ENCODE peak calls at places on chromosomes 6 and 20, in four cellular contexts. E, I, B and W are unnamed samples.

GRCh38 chr20:9218412-9219001 is 149.6 kb downstream of the PLCB4 start:
- DNase-seq in I (no peak), B (no peak), E (peak; percentile 62), W (no peak)

GRCh38 chr6:106163446-106163965 is 77.4 kb downstream of the PRDM1 start:
- DNase-seq in B (peak; percentile 29), E (peak; percentile 77), I (peak; percentile 38), W (no peak)

GRCh38 chr6:87897581-87898147 is 150.0 kb upstream of the SPACA1 start:
- DNase-seq in E (peak; percentile 30), I (no peak), B (no peak), W (no peak)

GRCh38 chr6:42450314-42451145 is 1.2 kb downstream of the TRERF1 start:
- DNase-seq in I (no peak), B (peak; percentile 58), E (peak; percentile 33), W (no peak)

GRCh38 chr6:84227044-84227433 is 404 bp downstream of the CEP162 start:
- DNase-seq in I (no peak), B (peak; percentile 57), E (peak; percentile 5), W (no peak)

GRCh38 chr6:139247618-139248017 is 44.2 kb downstream of the TXLNB start:
- DNase-seq in I (no peak), B (no peak), E (no peak), W (no peak)

GRCh38 chr6:54282186-54282585 is 26.1 kb upstream of the TINAG start:
- DNase-seq in B (no peak), I (peak; percentile 92), E (peak; percentile 61), W (no peak)

GRCh38 chr6:147170269-147170668 is 33.9 kb upstream of the STXBP5 start:
- DNase-seq in B (no peak), E (peak; percentile 97), I (peak; percentile 91), W (no peak)

GRCh38 chr6:141809901-141810300 is 322.8 kb upstream of the GJE1 start:
- DNase-seq in E (peak; percentile 60), I (no peak), B (no peak), W (no peak)

GRCh38 chr20:38242848-38243449 is 17.6 kb downstream of the KIAA1755 start:
- DNase-seq in I (no peak), E (peak; percentile 50), B (peak; percentile 17), W (peak; percentile 5)

GRCh38 chr20:34427784-34428183 is 64.7 kb downstream of the ITCH start:
- DNase-seq in I (no peak), B (no peak), E (no peak), W (no peak)

GRCh38 chr20:542777-543368 is 717 bp downstream of the CSNK2A1 start:
- DNase-seq in B (peak; percentile 39), E (no peak), I (no peak), W (no peak)

GRCh38 chr6:14559754-14560527 is 442.4 kb downstream of the CD83 start:
- DNase-seq in I (no peak), B (no peak), E (no peak), W (no peak)

GRCh38 chr6:94562846-94563245 is 1014.5 kb upstream of the MANEA start:
- DNase-seq in B (no peak), E (no peak), I (no peak), W (no peak)

GRCh38 chr6:129592516-129593232 is 117.3 kb downstream of the ARHGAP18 start:
- DNase-seq in E (peak; percentile 31), I (no peak), B (no peak), W (no peak)

GRCh38 chr6:73203098-73203497 is 22.2 kb downstream of the KHDC1L start:
- DNase-seq in I (no peak), E (no peak), B (no peak), W (no peak)

GRCh38 chr6:134288538-134289203 is 29.2 kb downstream of the SGK1 start:
- DNase-seq in B (no peak), I (peak; percentile 84), E (peak; percentile 97), W (no peak)

GRCh38 chr6:150118642-150119041 is 24.2 kb upstream of the PPP1R14C start:
- DNase-seq in E (no peak), I (no peak), B (no peak), W (no peak)

GRCh38 chr6:136549359-136550044 is 720 bp downstream of the MAP7 start:
- DNase-seq in I (no peak), B (peak; percentile 56), E (no peak), W (no peak)

GRCh38 chr6:92737983-92738382 is 681.4 kb downstream of the EPHA7 start:
- DNase-seq in I (no peak), E (no peak), B (no peak), W (no peak)

GRCh38 chr20:49385471-49385870 is 97.0 kb downstream of the KCNB1 start:
- DNase-seq in I (no peak), E (peak; percentile 58), B (peak; percentile 71), W (no peak)

GRCh38 chr6:104682722-104683643 is 176.7 kb downstream of the HACE1 start:
- DNase-seq in B (peak; percentile 73), I (no peak), E (peak; percentile 78), W (no peak)

GRCh38 chr6:29748391-29749352 is 25.4 kb downstream of the HLA-F start:
- DNase-seq in I (peak; percentile 37), E (peak; percentile 79), B (peak; percentile 95), W (no peak)

GRCh38 chr6:44253307-44254101 is 3.8 kb downstream of the SLC35B2 start:
- DNase-seq in I (no peak), B (peak; percentile 67), E (peak; percentile 52), W (peak; percentile 64)

GRCh38 chr6:70668499-70668812 is 773 bp downstream of the SMAP1 start:
- DNase-seq in E (peak; percentile 9), I (no peak), B (no peak), W (no peak)

GRCh38 chr6:12266571-12266970 is 23.6 kb upstream of the EDN1 start:
- DNase-seq in I (no peak), B (no peak), E (peak; percentile 67), W (no peak)

GRCh38 chr6:144214622-144215401 is 64.5 kb downstream of the STX11 start:
- DNase-seq in I (no peak), E (no peak), B (no peak), W (no peak)

GRCh38 chr6:124535746-124536145 is 426.5 kb upstream of the RNF217 start:
- DNase-seq in E (peak; percentile 60), B (no peak), I (no peak), W (no peak)

GRCh38 chr6:113837170-113837569 is 20.0 kb upstream of the MARCKS start:
- DNase-seq in I (no peak), B (no peak), E (no peak), W (no peak)

GRCh38 chr6:87628881-87629280 is 38.9 kb downstream of the ORC3 start:
- DNase-seq in E (peak; percentile 14), I (no peak), B (no peak), W (no peak)

GRCh38 chr6:9766240-9766915 is 648.5 kb downstream of the TFAP2A start:
- DNase-seq in E (peak; percentile 11), I (peak; percentile 81), B (no peak), W (no peak)

GRCh38 chr6:25022140-25022553 is 86.4 kb upstream of the RIPOR2 start:
- DNase-seq in B (no peak), E (peak; percentile 62), I (no peak), W (no peak)

GRCh38 chr6:112144145-112144926 is 56.9 kb downstream of the FAM229B start:
- DNase-seq in I (peak; percentile 10), B (no peak), E (no peak), W (no peak)

GRCh38 chr6:36914227-36914794 is 28.6 kb downstream of the C6orf89 start:
- DNase-seq in I (no peak), B (peak; percentile 61), E (peak; percentile 46), W (no peak)
- TF ChIP-seq CTCF in I (peak; percentile 47), B (peak; percentile 50), E (peak; percentile 41), W (peak; percentile 59)

GRCh38 chr20:5109276-5109675 is 10.5 kb downstream of the PCNA start:
- DNase-seq in B (no peak), I (no peak), E (no peak), W (no peak)

GRCh38 chr20:5100684-5101347 is 18.9 kb downstream of the PCNA start:
- DNase-seq in I (no peak), B (peak; percentile 73), E (peak; percentile 80), W (no peak)

DNA sequence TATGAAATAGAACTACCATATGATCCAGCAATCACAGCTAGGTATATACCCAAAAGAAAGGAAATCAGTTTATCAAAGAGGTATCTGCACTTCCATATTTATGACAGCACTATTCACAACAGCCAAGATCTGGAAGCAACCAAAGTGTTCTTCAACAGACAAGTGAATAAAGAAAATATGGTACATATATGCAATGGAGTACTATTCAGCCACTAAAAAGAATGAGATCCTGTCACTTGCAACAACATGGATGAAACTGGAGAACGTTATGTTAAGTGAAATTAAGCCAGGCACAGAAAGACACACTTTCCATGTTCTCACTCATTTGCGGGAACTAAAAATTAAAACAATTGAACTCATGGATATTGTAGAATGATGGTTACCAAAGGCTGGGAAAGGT is 15.3 kb downstream of the PCNA start:
- DNase-seq in E (no peak), I (no peak), B (no peak), W (no peak)
- TF ChIP-seq CTCF in E (no peak), I (no peak), B (no peak), W (no peak)

GRCh38 chr6:79694623-79695311 is 63.6 kb downstream of the SH3BGRL2 start:
- DNase-seq in I (no peak), B (peak; percentile 29), E (no peak), W (no peak)
- TF ChIP-seq CTCF in I (peak; percentile 25), B (peak; percentile 61), E (peak; percentile 32), W (peak; percentile 30)

GRCh38 chr6:157760137-157760536 is 62.9 kb upstream of the SNX9 start:
- DNase-seq in I (no peak), B (no peak), E (no peak), W (no peak)
- TF ChIP-seq CTCF in I (no peak), B (no peak), E (no peak), W (no peak)

GRCh38 chr6:40806479-40806878 is 219.3 kb upstream of the LRFN2 start:
- DNase-seq in I (no peak), B (no peak), E (no peak), W (no peak)

GRCh38 chr6:40803897-40804702 is 216.9 kb upstream of the LRFN2 start:
- DNase-seq in E (no peak), I (no peak), B (no peak), W (no peak)

GRCh38 chr6:40805336-40805735 is 218.2 kb upstream of the LRFN2 start:
- DNase-seq in E (no peak), I (no peak), B (no peak), W (no peak)

GRCh38 chr6:40802481-40802880 is 215.3 kb upstream of the LRFN2 start:
- DNase-seq in E (no peak), I (no peak), B (no peak), W (no peak)

DNA sequence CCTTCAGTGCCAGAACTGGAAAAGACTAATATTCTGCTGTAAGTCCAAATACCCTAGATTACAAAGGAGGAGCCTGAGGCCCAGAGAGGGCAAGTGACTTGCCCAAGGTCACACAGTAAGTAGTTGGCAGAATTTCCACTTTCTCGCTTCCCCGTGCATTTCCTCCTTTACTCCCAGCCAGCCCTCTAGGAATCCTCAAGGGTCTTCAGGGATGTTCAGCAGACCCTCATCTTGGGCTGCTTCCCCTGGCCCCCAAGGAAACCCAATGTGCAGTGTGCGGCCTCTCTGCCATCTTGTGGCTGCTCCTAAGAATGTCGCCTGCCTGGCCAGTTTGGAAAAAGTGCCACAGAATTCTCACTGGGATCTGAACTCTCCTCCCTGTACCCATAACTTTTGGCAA is 217.7 kb upstream of the LRFN2 start:
- DNase-seq in I (no peak), E (no peak), B (peak; percentile 18), W (no peak)
- TF ChIP-seq CTCF in I (no peak), E (no peak), B (peak; percentile 56), W (peak; percentile 70)